ENCODE peak calls at places on chromosomes 12 and 14, in four cellular contexts. One of them, this sample, is unnamed.

GRCh38 chr12:32198555-32198954 is 91.9 kb downstream of the BICD1 start:
- DNase-seq in HCT116: peak
- DNase-seq in Panc1: peak
- DNase-seq in HepG2: no peak
- DNase-seq in this sample: no peak

GRCh38 chr14:71745072-71745471 is 187.2 kb upstream of the RGS6 start:
- DNase-seq in HCT116: no peak
- DNase-seq in Panc1: no peak
- DNase-seq in HepG2: no peak
- DNase-seq in this sample: no peak

GRCh38 chr14:60287452-60287851 is 38.4 kb downstream of the PPM1A start:
- DNase-seq in HCT116: no peak
- DNase-seq in Panc1: no peak
- DNase-seq in HepG2: no peak
- DNase-seq in this sample: no peak

GRCh38 chr12:124457287-124458219 is 109.9 kb downstream of the NCOR2 start:
- DNase-seq in HCT116: no peak
- DNase-seq in Panc1: no peak
- DNase-seq in HepG2: no peak
- DNase-seq in this sample: no peak

GRCh38 chr12:54725233-54725843 is 77.2 kb upstream of the DCD start:
- DNase-seq in HCT116: peak
- DNase-seq in Panc1: no peak
- DNase-seq in HepG2: peak
- DNase-seq in this sample: no peak

GRCh38 chr12:5512585-5512970 is 80.7 kb downstream of the NTF3 start:
- DNase-seq in HCT116: no peak
- DNase-seq in Panc1: no peak
- DNase-seq in HepG2: no peak
- DNase-seq in this sample: no peak

GRCh38 chr14:71415404-71415690 is 508.1 kb downstream of the PCNX1 start:
- DNase-seq in HCT116: no peak
- DNase-seq in Panc1: no peak
- DNase-seq in HepG2: no peak
- DNase-seq in this sample: no peak

GRCh38 chr12:99146730-99147129 is 500.8 kb upstream of the GARIN6 start:
- DNase-seq in HCT116: no peak
- DNase-seq in Panc1: no peak
- DNase-seq in HepG2: no peak
- DNase-seq in this sample: no peak

GRCh38 chr12:57632898-57633825 is at the start of gene B4GALNT1:
- DNase-seq in HCT116: peak
- DNase-seq in Panc1: no peak
- DNase-seq in HepG2: no peak
- DNase-seq in this sample: peak
- TF ChIP-seq SIN3A in HCT116: peak
- TF ChIP-seq SIN3A in Panc1: no peak
- TF ChIP-seq SIN3A in HepG2: no peak
- TF ChIP-seq SIN3A in this sample: peak

DNA sequence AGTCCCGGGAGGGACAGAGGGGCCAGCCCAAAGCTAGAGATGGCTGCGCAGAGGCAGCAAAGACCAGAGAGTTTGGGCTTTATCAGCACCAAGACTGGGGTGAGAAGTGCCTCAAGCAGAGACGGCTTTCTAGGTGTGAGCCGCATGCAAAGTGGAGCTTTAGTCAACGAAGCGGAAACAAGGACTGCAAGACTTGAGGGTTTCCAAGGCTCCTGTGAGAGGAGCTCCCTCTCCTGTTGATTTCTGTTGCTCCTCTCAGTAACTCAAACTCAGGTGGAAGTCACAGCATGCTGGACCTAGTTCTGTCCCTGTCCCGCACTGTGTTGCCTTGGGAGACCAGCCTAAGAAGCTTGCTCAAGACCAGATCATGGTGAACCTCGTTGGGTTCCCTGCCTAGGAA is 327.8 kb downstream of the MED13L start:
- DNase-seq in HCT116: no peak
- DNase-seq in Panc1: no peak
- DNase-seq in HepG2: no peak
- DNase-seq in this sample: no peak
- TF ChIP-seq SIN3A in HCT116: no peak
- TF ChIP-seq SIN3A in Panc1: no peak
- TF ChIP-seq SIN3A in HepG2: no peak
- TF ChIP-seq SIN3A in this sample: no peak

DNA sequence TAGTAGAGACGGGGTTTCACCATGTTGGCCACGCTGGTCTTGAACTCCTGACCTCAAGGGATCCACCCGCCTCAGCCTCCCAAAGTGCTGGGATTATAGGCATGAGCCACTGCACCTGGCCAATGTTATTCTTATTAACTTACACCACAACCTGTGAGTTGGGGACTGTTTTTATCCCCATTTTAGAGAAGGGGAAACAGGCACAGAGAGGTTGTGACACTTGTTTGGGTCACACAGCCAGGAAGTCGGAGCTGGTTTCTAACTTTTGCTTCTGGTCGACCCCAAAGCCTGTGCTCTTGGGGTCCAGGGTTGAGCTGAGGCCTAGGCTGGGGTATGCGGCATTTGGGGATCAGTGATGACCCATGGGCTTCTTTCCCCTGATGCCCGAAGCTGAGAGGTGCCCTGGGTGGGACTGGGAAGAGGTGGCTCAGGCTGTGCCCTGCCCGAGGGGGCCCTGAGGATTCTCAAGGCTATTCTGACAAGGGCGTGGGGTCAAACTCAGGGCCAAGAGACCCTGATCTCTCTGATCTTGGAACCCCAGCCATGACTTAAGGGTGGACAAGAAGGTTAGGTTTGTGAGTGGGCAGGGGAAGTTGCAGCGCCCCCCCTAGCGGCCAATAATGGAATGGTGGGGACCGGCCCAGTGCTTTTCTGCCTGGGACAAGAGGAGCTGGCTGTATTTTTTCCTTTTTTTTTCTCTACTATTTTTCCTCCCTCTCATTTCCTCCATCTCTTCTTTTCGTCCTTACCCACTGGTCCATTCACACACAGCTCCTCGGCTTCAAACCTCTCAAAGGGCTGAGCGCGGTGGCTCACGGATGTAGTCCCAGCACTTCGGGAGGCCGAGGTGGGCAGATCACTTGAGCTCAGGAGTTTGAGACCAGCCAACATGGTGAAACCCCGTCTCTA is 3.0 kb downstream of the SDSL start:
- DNase-seq in HCT116: no peak
- DNase-seq in Panc1: no peak
- DNase-seq in HepG2: peak
- DNase-seq in this sample: peak
- TF ChIP-seq SIN3A in HCT116: no peak
- TF ChIP-seq SIN3A in Panc1: no peak
- TF ChIP-seq SIN3A in HepG2: no peak
- TF ChIP-seq SIN3A in this sample: no peak

GRCh38 chr12:50517456-50518048 is 12.8 kb downstream of the DIP2B start:
- DNase-seq in HCT116: no peak
- DNase-seq in Panc1: no peak
- DNase-seq in HepG2: peak
- DNase-seq in this sample: no peak
- TF ChIP-seq SIN3A in HCT116: no peak
- TF ChIP-seq SIN3A in Panc1: no peak
- TF ChIP-seq SIN3A in HepG2: no peak
- TF ChIP-seq SIN3A in this sample: no peak

DNA sequence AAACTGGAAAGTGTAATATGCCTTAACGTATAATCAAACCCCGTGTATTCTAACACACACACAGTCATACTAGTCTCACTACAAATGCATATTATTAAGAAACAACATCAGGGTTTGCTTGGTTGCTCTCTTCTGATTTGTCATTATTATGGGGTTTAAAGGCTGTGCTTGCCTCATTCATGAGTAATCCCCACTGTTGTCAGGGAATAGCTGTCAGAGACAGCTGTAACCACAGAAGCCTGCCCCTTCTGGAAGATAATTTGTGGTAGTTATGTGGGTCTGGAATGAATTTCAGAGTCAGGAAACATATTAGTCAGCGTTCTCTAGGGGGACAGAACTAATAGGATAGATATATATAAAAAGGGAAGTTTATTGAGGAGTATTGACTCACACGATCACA is 456.9 kb upstream of the TMEM132C start:
- DNase-seq in HCT116: no peak
- DNase-seq in Panc1: no peak
- DNase-seq in HepG2: no peak
- DNase-seq in this sample: no peak
- TF ChIP-seq SIN3A in HCT116: no peak
- TF ChIP-seq SIN3A in Panc1: no peak
- TF ChIP-seq SIN3A in HepG2: no peak
- TF ChIP-seq SIN3A in this sample: no peak